ENCODE peak calls at places on chromosomes 5 and 9, in seven cellular contexts. O is body of pancreas, W is HepG2, G is lower leg skin, S is A549, C is stomach, B is HCT116. A is an unnamed sample.

GRCh38 chr9:13607746-13608445 is 328.4 kb upstream of the MPDZ start:
- DNase-seq in W (no peak), O (no peak), B (no peak), G (no peak), C (no peak), S (no peak), A (no peak)

GRCh38 chr9:81103597-81104471 is 585.5 kb downstream of the TLE1 start:
- DNase-seq in G (no peak), O (no peak), S (no peak), B (no peak), C (no peak), W (no peak), A (no peak)

GRCh38 chr5:139474815-139475791 is 4.3 kb downstream of the SMIM33 start:
- DNase-seq in C (no peak), O (no peak), S (no peak), B (no peak), W (no peak), G (peak), A (no peak)

GRCh38 chr9:134051319-134051718 is 16.5 kb downstream of the BRD3 start:
- DNase-seq in C (no peak), B (no peak), O (no peak), W (no peak), G (no peak), S (no peak), A (no peak)

GRCh38 chr5:74017786-74018211 is 391.8 kb downstream of the ARHGEF28 start:
- DNase-seq in S (peak), G (peak), C (no peak), B (peak), O (no peak), W (no peak), A (peak)

GRCh38 chr5:57780306-57780958 is 297.8 kb upstream of the ACTBL2 start:
- DNase-seq in S (peak), G (no peak), O (no peak), C (no peak), B (no peak), W (no peak), A (no peak)

GRCh38 chr5:81239613-81240012 is 6.5 kb downstream of the CKMT2 start:
- DNase-seq in S (no peak), B (no peak), O (no peak), C (no peak), W (no peak), G (no peak), A (no peak)

GRCh38 chr5:130280528-130281217 is 376.4 kb downstream of the CHSY3 start:
- DNase-seq in C (no peak), G (no peak), S (no peak), W (no peak), B (no peak), O (peak), A (no peak)

GRCh38 chr5:105230516-105230915 is 1667.9 kb upstream of the NUDT12 start:
- DNase-seq in B (no peak), G (no peak), C (no peak), S (no peak), W (no peak), O (no peak), A (no peak)

GRCh38 chr9:92097997-92098482 is 17.2 kb downstream of the SPTLC1 start:
- DNase-seq in G (peak), C (peak), S (no peak), B (peak), W (no peak), O (peak), A (peak)

GRCh38 chr5:96703384-96703910 is 41.3 kb downstream of the CAST start:
- DNase-seq in B (no peak), O (no peak), W (peak), C (peak), G (no peak), S (no peak), A (no peak)

GRCh38 chr5:96706433-96707111 is 44.4 kb downstream of the CAST start:
- DNase-seq in B (no peak), G (no peak), S (no peak), C (no peak), O (no peak), W (no peak), A (no peak)

GRCh38 chr5:96699186-96699820 is 37.1 kb downstream of the CAST start:
- DNase-seq in G (no peak), B (no peak), C (no peak), O (no peak), S (no peak), W (no peak), A (no peak)

GRCh38 chr5:96703985-96704384 is 41.8 kb downstream of the CAST start:
- DNase-seq in C (no peak), W (no peak), S (no peak), O (no peak), B (no peak), G (no peak), A (no peak)

DNA sequence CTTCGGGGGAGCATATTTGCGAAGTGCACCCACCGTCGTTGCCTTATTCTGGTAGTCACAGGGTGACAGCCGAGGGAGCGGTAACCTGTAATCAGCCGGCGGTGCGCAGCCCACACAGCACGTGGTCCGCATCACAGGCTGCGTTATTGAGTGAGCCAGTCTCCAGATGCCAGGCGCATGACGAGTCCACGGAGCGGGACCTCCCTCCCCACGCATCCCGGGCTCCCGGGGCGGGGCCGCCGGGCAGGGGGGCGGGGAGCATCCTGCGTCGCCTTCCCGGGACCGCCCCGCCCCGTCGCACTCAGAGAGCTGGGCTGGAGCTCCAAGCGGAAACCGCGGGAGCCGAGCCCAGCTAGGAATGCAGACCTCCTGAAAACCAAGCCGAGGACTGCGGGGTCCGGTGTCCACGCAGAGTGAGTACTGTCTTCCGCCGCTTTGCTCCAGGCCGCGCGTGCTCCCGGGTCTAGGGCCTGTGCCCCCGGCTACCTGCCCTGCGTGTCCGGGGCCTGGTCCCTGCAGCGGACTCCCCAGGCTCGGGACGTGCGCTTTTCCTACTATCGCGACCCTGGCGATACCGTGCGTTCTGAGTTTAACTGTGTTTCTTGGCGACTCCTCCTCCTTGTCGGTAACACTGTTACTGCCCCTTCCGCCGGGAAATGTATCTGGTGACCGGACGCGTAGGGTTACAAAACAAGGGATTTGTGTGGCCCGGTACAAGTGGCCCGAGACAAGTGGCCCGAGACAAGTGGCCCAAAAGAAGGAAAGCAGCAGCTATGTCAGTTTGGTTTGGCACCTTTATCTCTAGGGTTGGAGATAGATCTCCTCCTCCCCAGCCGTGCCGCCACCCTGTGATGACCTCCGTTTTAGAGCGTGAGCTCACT is 40.6 kb downstream of the CAST start:
- DNase-seq in B (peak), C (peak), W (peak), O (peak), S (peak), G (peak), A (peak)
- TF ChIP-seq POLR2A in B (no peak), C (peak), W (peak), O (peak), S (no peak), G (peak), A (peak)

GRCh38 chr9:109401990-109402318 is 81.1 kb upstream of the EPB41L4B start:
- DNase-seq in G (no peak), B (no peak), S (no peak), W (no peak), C (no peak), O (no peak), A (no peak)

GRCh38 chr9:109401169-109401989 is 80.5 kb upstream of the EPB41L4B start:
- DNase-seq in W (peak), G (peak), C (peak), B (peak), O (peak), S (peak), A (peak)

GRCh38 chr9:109403766-109404320 is 83.0 kb upstream of the EPB41L4B start:
- DNase-seq in G (no peak), O (no peak), W (no peak), S (no peak), B (no peak), C (no peak), A (no peak)

GRCh38 chr9:109399258-109399767 is 78.5 kb upstream of the EPB41L4B start:
- DNase-seq in G (no peak), O (no peak), S (no peak), W (no peak), C (no peak), B (no peak), A (no peak)

GRCh38 chr9:109403116-109403515 is 82.3 kb upstream of the EPB41L4B start:
- DNase-seq in S (no peak), O (no peak), G (no peak), C (no peak), B (no peak), W (no peak), A (no peak)
- H3K4me3 ChIP-seq in S (no peak), O (no peak), G (no peak), C (no peak), B (no peak), W (no peak), A (no peak)

GRCh38 chr5:115785395-115786009 is 31.0 kb downstream of the CDO1 start:
- DNase-seq in O (no peak), C (no peak), W (no peak), G (no peak), B (no peak), S (no peak), A (no peak)
- TF ChIP-seq POLR2A in O (no peak), C (no peak), W (no peak), G (no peak), B (no peak), S (no peak), A (no peak)

GRCh38 chr5:149407331-149408251 is 28.5 kb upstream of the IL17B start:
- DNase-seq in O (no peak), G (no peak), B (no peak), S (no peak), C (no peak), W (no peak), A (no peak)

GRCh38 chr5:149408252-149409099 is 29.4 kb upstream of the IL17B start:
- DNase-seq in C (no peak), O (no peak), S (no peak), W (no peak), B (no peak), G (no peak), A (no peak)

GRCh38 chr5:149405550-149406202 is 26.6 kb upstream of the IL17B start:
- DNase-seq in C (no peak), G (no peak), S (no peak), W (no peak), B (no peak), O (no peak), A (no peak)

GRCh38 chr5:149406203-149406978 is 27.3 kb upstream of the IL17B start:
- DNase-seq in O (no peak), B (no peak), C (no peak), S (no peak), W (no peak), G (no peak), A (peak)

GRCh38 chr5:149406979-149407306 is 27.9 kb upstream of the IL17B start:
- DNase-seq in C (no peak), G (no peak), S (no peak), B (no peak), O (no peak), W (no peak), A (no peak)
- H3K4me3 ChIP-seq in C (peak), G (peak), S (no peak), B (no peak), O (no peak), W (no peak), A (peak)

DNA sequence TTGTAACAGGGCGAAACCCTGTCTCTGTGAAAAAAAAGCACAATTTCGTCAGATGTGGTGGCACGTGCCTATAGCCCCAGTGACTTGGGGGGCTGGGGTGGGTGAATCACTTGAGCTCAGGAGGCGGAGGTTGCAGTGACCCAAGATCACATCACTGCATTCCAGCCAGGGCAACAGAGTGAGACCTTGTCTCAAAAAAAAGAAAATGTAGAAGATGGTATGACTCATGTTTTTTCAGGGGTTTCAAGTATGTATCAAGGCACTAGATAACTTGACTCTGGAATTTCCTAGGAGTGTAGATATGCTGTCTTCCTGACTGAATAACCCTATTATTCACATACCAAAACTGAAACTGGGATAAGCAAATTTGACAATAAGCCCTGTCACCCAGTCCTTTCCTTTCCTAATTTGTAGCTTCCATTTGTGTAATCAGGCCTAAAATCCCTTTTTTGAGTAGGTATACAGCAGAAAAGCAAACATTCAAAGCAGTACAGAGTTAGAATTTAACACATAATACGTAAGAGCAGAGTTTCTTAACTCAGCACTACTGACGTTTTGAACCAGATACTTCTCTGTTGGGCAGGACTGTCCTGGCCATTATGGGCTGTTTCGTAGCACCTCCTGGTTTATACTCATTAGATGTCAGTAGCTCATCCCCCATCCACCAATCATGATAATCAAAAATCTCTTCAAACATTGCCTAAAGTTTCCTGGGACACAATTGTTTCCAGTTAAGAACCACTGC is 17.3 kb upstream of the ANKRD18B start:
- DNase-seq in C (no peak), O (no peak), G (no peak), B (peak), W (peak), S (peak), A (no peak)
- TF ChIP-seq POLR2A in C (no peak), O (no peak), G (no peak), B (no peak), W (no peak), S (no peak), A (no peak)